ENCODE peak calls at places on chromosomes 5 and 9, in six cellular contexts. R is H1, M is SK-N-SH, A is HepG2, C is GM12878, V is K562. O is an unnamed sample.

GRCh38 chr9:69671904-69672827 is at the start of gene APBA1:
- DNase-seq in R (peak; percentile 80), M (peak; percentile 89), A (no peak), C (no peak), V (peak; percentile 32), O (no peak)

GRCh38 chr5:140631831-140632365 is 1.1 kb downstream of the CD14 start:
- DNase-seq in R (no peak), M (no peak), A (no peak), C (no peak), V (no peak), O (no peak)

GRCh38 chr5:172875372-172876279 is 41.6 kb downstream of the ERGIC1 start:
- DNase-seq in R (no peak), M (peak; percentile 51), A (no peak), C (no peak), V (no peak), O (no peak)

GRCh38 chr5:68368686-68369359 is 153.3 kb downstream of the PIK3R1 start:
- DNase-seq in R (no peak), M (no peak), A (no peak), C (no peak), V (no peak), O (no peak)

GRCh38 chr5:149951138-149951749 is 6.7 kb upstream of the PDE6A start:
- DNase-seq in R (no peak), M (no peak), A (peak; percentile 49), C (no peak), V (peak; percentile 62), O (no peak)

GRCh38 chr9:70634696-70635095 is 220.2 kb upstream of the KLF9 start:
- DNase-seq in R (no peak), M (no peak), A (no peak), C (no peak), V (no peak), O (no peak)

GRCh38 chr9:3865373-3865772 is 339.6 kb upstream of the RFX3 start:
- DNase-seq in R (no peak), M (no peak), A (no peak), C (no peak), V (no peak), O (no peak)

GRCh38 chr5:114101153-114101552 is 260.7 kb upstream of the KCNN2 start:
- DNase-seq in R (no peak), M (peak; percentile 12), A (peak; percentile 15), C (no peak), V (peak; percentile 16), O (peak; percentile 20)

GRCh38 chr5:132086277-132086794 is 12.7 kb downstream of the CSF2 start:
- DNase-seq in R (no peak), M (peak; percentile 59), A (no peak), C (no peak), V (peak; percentile 66), O (no peak)

GRCh38 chr5:149561848-149562247 is 10.6 kb upstream of the CSNK1A1 start:
- DNase-seq in R (no peak), M (peak; percentile 50), A (peak; percentile 36), C (no peak), V (peak; percentile 63), O (no peak)

GRCh38 chr9:75979362-75979761 is 88.9 kb downstream of the PCSK5 start:
- DNase-seq in R (no peak), M (no peak), A (peak; percentile 18), C (no peak), V (peak; percentile 3), O (peak; percentile 5)

GRCh38 chr5:82045526-82046267 is 73.9 kb downstream of the ATG10 start:
- DNase-seq in R (no peak), M (no peak), A (no peak), C (no peak), V (no peak), O (no peak)

GRCh38 chr5:135007749-135008363 is 26.2 kb downstream of the PITX1 start:
- DNase-seq in R (no peak), M (peak; percentile 1), A (no peak), C (no peak), V (no peak), O (no peak)

GRCh38 chr5:89313044-89313443 is 430.1 kb upstream of the MEF2C start:
- DNase-seq in R (no peak), M (no peak), A (no peak), C (no peak), V (no peak), O (no peak)

GRCh38 chr5:134784241-134784920 is 25.8 kb downstream of the DDX46 start:
- DNase-seq in R (no peak), M (no peak), A (no peak), C (no peak), V (no peak), O (no peak)

GRCh38 chr9:22010881-22011625 is 1.9 kb upstream of the CDKN2B start:
- DNase-seq in R (peak; percentile 78), M (no peak), A (peak; percentile 20), C (no peak), V (no peak), O (no peak)

GRCh38 chr5:157449011-157449723 is 10.8 kb upstream of the NIPAL4 start:
- DNase-seq in R (peak; percentile 22), M (peak; percentile 44), A (no peak), C (no peak), V (no peak), O (no peak)

GRCh38 chr5:33556330-33557328 is 115.9 kb downstream of the TARS1 start:
- DNase-seq in R (no peak), M (no peak), A (peak; percentile 7), C (no peak), V (peak; percentile 37), O (no peak)

GRCh38 chr9:91146391-91147019 is 215.2 kb downstream of the AUH start:
- DNase-seq in R (no peak), M (no peak), A (no peak), C (no peak), V (no peak), O (no peak)

GRCh38 chr5:81265101-81265500 is 32.0 kb downstream of the CKMT2 start:
- DNase-seq in R (no peak), M (no peak), A (no peak), C (no peak), V (no peak), O (no peak)

GRCh38 chr9:96109718-96110351 is 192.1 kb downstream of the HSD17B3 start:
- DNase-seq in R (no peak), M (no peak), A (no peak), C (no peak), V (no peak), O (no peak)

GRCh38 chr5:57221049-57221568 is 47.2 kb downstream of the GPBP1 start:
- DNase-seq in R (no peak), M (peak; percentile 49), A (peak; percentile 59), C (peak; percentile 42), V (peak; percentile 69), O (peak; percentile 7)

GRCh38 chr5:54215233-54215736 is 95.1 kb downstream of the ARL15 start:
- DNase-seq in R (no peak), M (no peak), A (no peak), C (no peak), V (no peak), O (no peak)

GRCh38 chr5:16889203-16889971 is 46.7 kb downstream of the MYO10 start:
- DNase-seq in R (no peak), M (no peak), A (no peak), C (no peak), V (no peak), O (no peak)

GRCh38 chr9:114371986-114372917 is 15.5 kb downstream of the AKNA start:
- DNase-seq in R (no peak), M (peak; percentile 77), A (no peak), C (no peak), V (no peak), O (peak; percentile 86)

GRCh38 chr5:110150199-110150598 is 460.5 kb downstream of the MAN2A1 start:
- DNase-seq in R (no peak), M (no peak), A (no peak), C (no peak), V (no peak), O (no peak)

GRCh38 chr5:143638654-143639053 is 173.3 kb upstream of the HMHB1 start:
- DNase-seq in R (no peak), M (no peak), A (no peak), C (no peak), V (no peak), O (no peak)

GRCh38 chr5:91477408-91477807 is 94.3 kb upstream of the ARRDC3 start:
- DNase-seq in R (no peak), M (no peak), A (no peak), C (no peak), V (no peak), O (no peak)
- TF ChIP-seq GABPA in R (no peak), M (no peak), A (no peak), C (no peak), V (no peak), O (no peak)

GRCh38 chr9:5453673-5454072 is 3.3 kb downstream of the CD274 start:
- DNase-seq in R (no peak), M (no peak), A (no peak), C (no peak), V (no peak), O (no peak)
- TF ChIP-seq GABPA in R (no peak), M (no peak), A (no peak), C (no peak), V (no peak), O (no peak)

DNA sequence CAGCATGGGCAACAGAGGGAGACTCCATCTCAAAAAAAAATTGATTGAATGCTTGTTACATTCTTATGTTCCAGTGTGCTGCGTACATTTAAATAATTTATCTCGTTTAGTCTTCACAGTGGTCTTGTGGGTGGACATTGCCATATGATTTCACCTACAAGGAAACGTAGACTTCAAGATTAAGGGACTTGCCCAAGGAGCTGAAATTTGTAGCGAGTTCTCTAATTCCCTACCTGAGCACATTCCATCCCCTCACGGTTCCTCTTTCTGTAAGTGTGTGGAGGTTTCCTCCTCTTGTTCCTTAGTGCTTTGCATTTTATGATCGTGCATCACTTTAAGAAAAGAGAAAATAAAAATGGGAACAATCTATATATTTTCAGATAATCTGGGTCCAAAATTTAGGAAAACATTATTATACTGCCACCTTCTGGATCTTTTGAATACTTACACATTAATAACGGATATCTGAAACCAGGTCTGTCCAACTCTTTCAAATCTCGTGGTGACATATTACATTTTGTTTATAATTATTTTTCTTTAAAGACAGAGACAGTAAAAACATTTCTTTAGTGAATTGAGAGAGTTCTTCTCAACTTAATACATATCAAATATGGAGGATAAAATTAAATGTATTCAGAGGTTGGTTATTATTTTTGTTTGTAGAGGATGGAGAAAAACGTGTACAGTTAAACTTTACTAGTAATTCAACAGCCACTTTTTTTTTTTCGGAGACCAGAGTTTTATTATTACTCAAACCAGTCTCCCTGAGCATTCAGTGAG is 29.9 kb upstream of the C7 start:
- DNase-seq in R (no peak), M (peak; percentile 41), A (peak; percentile 10), C (no peak), V (peak; percentile 27), O (no peak)
- TF ChIP-seq GABPA in R (no peak), M (no peak), A (no peak), C (no peak), V (no peak), O (no peak)

GRCh38 chr5:61906820-61907219 is 399.2 kb upstream of the KIF2A start:
- DNase-seq in R (no peak), M (no peak), A (no peak), C (no peak), V (no peak), O (no peak)

GRCh38 chr5:61904730-61905129 is 401.3 kb upstream of the KIF2A start:
- DNase-seq in R (no peak), M (no peak), A (no peak), C (no peak), V (no peak), O (no peak)

GRCh38 chr5:61901997-61902396 is 404.0 kb upstream of the KIF2A start:
- DNase-seq in R (no peak), M (no peak), A (no peak), C (no peak), V (no peak), O (no peak)

GRCh38 chr5:61907995-61908394 is 398.0 kb upstream of the KIF2A start:
- DNase-seq in R (no peak), M (no peak), A (no peak), C (no peak), V (no peak), O (no peak)

GRCh38 chr5:61905635-61906034 is 400.4 kb upstream of the KIF2A start:
- DNase-seq in R (no peak), M (no peak), A (no peak), C (no peak), V (no peak), O (no peak)
- TF ChIP-seq GABPA in R (no peak), M (no peak), A (no peak), C (no peak), V (no peak), O (no peak)